ENCODE peak calls at places on chromosome 22, in ten cellular contexts. I is NCI-H446; Z is stimulated activated CD8-positive, alpha-beta memory T cell treated with anti-CD3 and anti-CD28 coated beads, Interleukin-7, amount 100 ng/mL, for 1 hour; A is HTR-8/SVneo; B is NCI-H2081; J is HuH-7.5; X is MCF 10A; R is CD4-positive, alpha-beta T cell; G is Calu3; Y is small intestine. C is an unnamed sample.

GRCh38 chr22:35308480-35308945 is 8.8 kb downstream of the TOM1 start:
- DNase-seq in R (no peak), G (no peak), A (no peak), B (no peak), X (no peak), J (no peak), Y (no peak), Z (no peak), I (no peak), C (no peak)

GRCh38 chr22:37233751-37234631 is 10.1 kb downstream of the RAC2 start:
- DNase-seq in G (no peak), Z (no peak), R (no peak), Y (no peak), A (no peak), I (no peak), J (no peak), B (no peak), X (no peak), C (no peak)

GRCh38 chr22:19041403-19042074 is 80.7 kb downstream of the DGCR2 start:
- DNase-seq in G (no peak), Y (no peak), X (no peak), A (no peak), Z (no peak), J (no peak), B (no peak), R (no peak), I (no peak), C (no peak)

GRCh38 chr22:21457023-21457787 is 10.0 kb upstream of the TMEM191C start:
- DNase-seq in B (no peak), I (no peak), G (no peak), Z (no peak), R (no peak), J (peak), Y (no peak), X (peak), A (no peak), C (no peak)

GRCh38 chr22:19914201-19914943 is 27.2 kb upstream of the COMT start:
- DNase-seq in B (no peak), Z (no peak), G (no peak), I (no peak), Y (no peak), X (no peak), J (no peak), A (no peak), R (no peak), C (no peak)

GRCh38 chr22:25875461-25875860 is 133.5 kb downstream of the MYO18B start:
- DNase-seq in B (peak), G (no peak), Y (no peak), J (no peak), X (no peak), A (no peak), I (no peak), R (no peak), Z (no peak), C (no peak)

GRCh38 chr22:48721394-48721666 is 1106.3 kb downstream of the BRD1 start:
- DNase-seq in J (no peak), I (peak), Y (peak), Z (no peak), X (no peak), R (no peak), B (no peak), G (no peak), A (no peak), C (no peak)

GRCh38 chr22:24176040-24176439 is 5.2 kb upstream of the SUSD2 start:
- DNase-seq in Z (no peak), G (no peak), Y (no peak), X (no peak), B (no peak), R (no peak), A (no peak), J (no peak), I (no peak), C (no peak)

GRCh38 chr22:21446128-21446826 is 20.9 kb upstream of the TMEM191C start:
- DNase-seq in A (no peak), I (no peak), G (no peak), X (no peak), J (no peak), Z (no peak), Y (no peak), B (no peak), R (no peak), C (no peak)

GRCh38 chr22:45240137-45240809 is 421 bp downstream of the KIAA0930 start:
- DNase-seq in G (no peak), X (peak), J (peak), I (no peak), B (no peak), R (peak), A (peak), Y (no peak), Z (no peak), C (peak)

GRCh38 chr22:49188591-49188990 is 639.1 kb downstream of the BRD1 start:
- DNase-seq in G (no peak), B (no peak), Z (no peak), I (no peak), X (no peak), R (no peak), J (no peak), Y (no peak), A (no peak), C (no peak)

C was measured in astrocyte of the hippocampus.